ENCODE peak calls at places on chromosomes 1 and 21, in eight cellular contexts. L is cardiac fibroblast, X is fibroblast of lung, M is cardiac muscle cell, F is sigmoid colon, O is HFF-Myc, K is mammary epithelial cell, H is glutamatergic neuron. G is an unnamed sample.

GRCh38 chr1:58515794-58516401 is 30.6 kb downstream of the OMA1 start:
- DNase-seq in L (peak), X (peak), M (peak), F (peak), O (peak), K (peak), H (no peak), G (peak)

GRCh38 chr1:15736035-15736665 is at the start of gene SLC25A34:
- DNase-seq in L (no peak), X (no peak), M (no peak), F (no peak), O (no peak), K (no peak), H (no peak), G (no peak)

GRCh38 chr1:206797534-206798383 is 25.5 kb upstream of the IL10 start:
- DNase-seq in L (no peak), X (no peak), M (peak), F (no peak), O (no peak), K (no peak), H (peak), G (peak)

GRCh38 chr1:26747048-26747447 is 40.7 kb upstream of the PIGV start:
- DNase-seq in L (no peak), X (no peak), M (no peak), F (no peak), O (no peak), K (no peak), H (no peak), G (no peak)

GRCh38 chr1:207221934-207222351 is 99.5 kb upstream of the CD55 start:
- DNase-seq in L (peak), X (no peak), M (no peak), F (no peak), O (no peak), K (peak), H (no peak), G (peak)

GRCh38 chr1:1205769-1206375 is 520 bp downstream of the TNFRSF18 start:
- DNase-seq in L (no peak), X (no peak), M (no peak), F (no peak), O (no peak), K (no peak), H (peak), G (no peak)

GRCh38 chr1:94983343-94983742 is 56.4 kb upstream of the CNN3 start:
- DNase-seq in L (peak), X (peak), M (peak), F (peak), O (no peak), K (peak), H (no peak), G (no peak)

GRCh38 chr1:13748610-13749505 is 48.9 kb downstream of the PRDM2 start:
- DNase-seq in L (peak), X (peak), M (peak), F (peak), O (peak), K (peak), H (peak), G (peak)

GRCh38 chr1:174217787-174218574 is 58.7 kb downstream of the RABGAP1L start:
- DNase-seq in L (peak), X (peak), M (peak), F (no peak), O (peak), K (peak), H (no peak), G (peak)

GRCh38 chr1:3137111-3138100 is 68.4 kb downstream of the PRDM16 start:
- DNase-seq in L (no peak), X (no peak), M (no peak), F (no peak), O (no peak), K (no peak), H (no peak), G (no peak)

GRCh38 chr1:178941849-178942248 is 71.0 kb upstream of the ANGPTL1 start:
- DNase-seq in L (no peak), X (peak), M (no peak), F (no peak), O (no peak), K (no peak), H (no peak), G (no peak)

DNA sequence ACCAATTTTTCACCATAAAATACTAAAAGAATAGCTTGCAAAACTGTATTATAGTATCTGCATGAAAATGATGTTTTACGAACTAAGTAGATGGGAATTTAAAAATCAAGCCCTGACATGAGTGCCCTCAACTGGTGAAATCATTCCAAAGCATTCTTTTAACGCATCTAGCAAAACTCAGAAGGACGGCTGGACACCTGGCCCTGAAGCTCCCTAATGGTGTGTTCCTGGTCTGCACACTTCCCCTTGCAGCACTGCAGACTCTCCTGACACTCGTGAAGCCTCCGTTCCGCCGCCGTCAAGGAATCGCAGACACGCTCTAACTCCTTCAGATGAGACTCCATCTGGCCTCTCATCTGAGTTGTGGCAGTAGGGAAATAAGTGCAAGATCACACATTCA is 39.9 kb downstream of the ODF2L start:
- DNase-seq in L (peak), X (peak), M (peak), F (no peak), O (peak), K (no peak), H (no peak), G (peak)
- TF ChIP-seq CTCF in L (no peak), X (peak), M (peak), F (no peak), O (no peak), K (no peak), H (no peak), G (no peak)

DNA sequence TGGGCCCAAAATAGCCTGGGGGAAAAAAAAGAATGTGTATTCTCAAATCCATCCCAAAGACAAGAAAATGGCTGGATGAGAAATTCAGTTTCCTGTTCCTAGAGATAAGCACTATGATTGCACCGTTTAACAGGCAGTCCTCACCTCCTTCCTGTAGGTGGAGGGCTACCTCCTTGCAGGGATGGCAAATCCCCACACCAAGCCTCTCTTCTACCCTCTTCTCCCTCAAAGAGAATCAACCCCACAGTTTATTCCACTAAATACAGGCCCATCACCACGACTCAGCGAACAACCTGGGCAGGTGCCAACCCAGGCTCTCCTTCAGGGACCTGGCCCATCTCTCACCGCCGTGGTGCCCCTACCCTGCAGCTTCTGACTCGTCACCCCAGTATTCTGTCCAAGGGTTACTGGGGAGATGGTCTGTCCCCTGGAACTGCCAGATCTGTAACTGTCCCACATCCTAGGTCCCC is 3.4 kb upstream of the CHD5 start:
- DNase-seq in L (no peak), X (no peak), M (no peak), F (no peak), O (no peak), K (no peak), H (no peak), G (peak)
- TF ChIP-seq CTCF in L (peak), X (no peak), M (peak), F (no peak), O (peak), K (no peak), H (no peak), G (no peak)

GRCh38 chr1:160083968-160084770 is 2.8 kb downstream of the KCNJ9 start:
- DNase-seq in L (peak), X (peak), M (peak), F (peak), O (no peak), K (peak), H (peak), G (no peak)
- TF ChIP-seq CTCF in L (peak), X (peak), M (peak), F (peak), O (peak), K (peak), H (peak), G (peak)

DNA sequence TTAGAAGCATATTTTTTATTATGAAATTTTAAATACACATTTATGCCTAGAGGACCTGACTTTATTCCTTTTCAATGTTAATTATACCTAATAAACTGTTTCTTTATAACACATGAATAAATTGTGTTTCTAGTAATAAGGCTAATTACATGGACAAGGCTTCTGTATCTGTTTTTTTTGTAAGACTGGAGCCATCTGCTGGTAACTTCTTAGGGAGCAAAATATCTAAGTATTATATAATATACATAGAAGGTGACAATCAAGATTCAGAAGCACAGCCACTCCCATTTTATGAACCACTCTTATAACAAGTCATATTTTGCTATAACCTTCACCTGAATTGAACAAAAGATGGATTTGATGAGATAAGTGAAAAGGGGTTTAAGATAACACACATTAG is 84.2 kb downstream of the LBR start:
- DNase-seq in L (peak), X (peak), M (peak), F (no peak), O (no peak), K (no peak), H (no peak), G (peak)
- TF ChIP-seq CTCF in L (peak), X (peak), M (peak), F (no peak), O (peak), K (peak), H (no peak), G (peak)

DNA sequence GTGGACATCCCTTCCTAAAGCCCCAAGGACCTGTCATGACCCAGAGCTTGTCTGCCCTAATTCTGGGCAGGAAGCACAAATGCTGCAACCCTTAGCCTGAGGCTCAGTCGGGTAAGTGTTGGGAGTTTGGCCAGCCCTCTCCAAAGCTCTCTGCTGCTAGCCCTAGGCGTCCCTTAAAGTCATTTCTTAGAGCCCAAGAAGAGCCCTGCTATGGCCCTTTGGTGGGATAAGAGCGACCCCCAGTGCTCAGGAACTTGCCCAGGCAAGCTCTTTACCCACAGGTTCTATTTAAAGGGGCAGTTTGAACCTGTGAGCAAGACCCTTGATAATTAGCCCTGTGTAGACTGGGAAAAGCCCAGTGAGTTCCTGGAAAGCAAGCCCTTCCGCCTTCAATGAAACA is 356.8 kb downstream of the RRAGC start:
- DNase-seq in L (no peak), X (peak), M (peak), F (no peak), O (no peak), K (no peak), H (peak), G (peak)
- TF ChIP-seq CTCF in L (no peak), X (no peak), M (no peak), F (no peak), O (no peak), K (no peak), H (no peak), G (no peak)

DNA sequence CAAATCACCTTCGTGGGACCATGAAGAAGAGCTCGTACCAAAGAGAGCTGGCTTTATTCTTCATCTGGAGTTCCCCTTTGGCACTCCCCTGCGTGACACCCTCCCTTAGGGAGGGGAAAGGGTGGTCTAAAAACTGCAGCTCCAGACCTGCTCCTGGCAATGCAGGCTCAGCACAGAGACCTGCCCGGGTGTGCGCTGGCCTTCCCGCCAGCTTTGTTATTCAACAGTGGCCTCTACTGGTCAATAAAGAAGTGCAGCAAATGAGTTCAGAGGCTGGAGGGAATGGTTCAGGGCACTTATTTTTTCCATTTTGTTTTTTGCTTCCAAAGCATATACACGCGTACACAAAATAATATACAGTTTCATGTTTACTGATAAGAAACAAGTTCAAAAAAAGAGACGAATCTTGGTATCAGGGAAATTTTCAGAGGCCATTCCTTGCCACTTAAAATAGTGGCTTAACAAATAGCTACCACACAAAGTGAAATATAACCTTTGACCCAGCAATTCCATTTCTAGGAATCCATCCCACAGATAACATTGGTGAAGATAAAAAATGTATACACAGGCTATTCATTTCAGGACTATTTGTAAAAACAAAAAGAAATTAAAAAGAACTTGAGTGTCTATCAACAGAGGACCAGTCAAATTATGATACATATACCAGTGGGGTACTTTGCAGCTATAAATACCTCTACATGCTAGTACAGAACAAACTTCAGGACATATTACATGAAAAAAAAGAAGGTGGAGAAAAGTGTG is 8.2 kb downstream of the UBE2G2 start:
- DNase-seq in L (peak), X (peak), M (peak), F (no peak), O (no peak), K (peak), H (peak), G (peak)
- TF ChIP-seq CTCF in L (peak), X (peak), M (peak), F (peak), O (peak), K (peak), H (peak), G (peak)

GRCh38 chr1:8376358-8376840 is 58.5 kb downstream of the SLC45A1 start:
- DNase-seq in L (no peak), X (no peak), M (no peak), F (no peak), O (no peak), K (no peak), H (no peak), G (no peak)

GRCh38 chr1:8373547-8374270 is 55.8 kb downstream of the SLC45A1 start:
- DNase-seq in L (peak), X (peak), M (peak), F (peak), O (no peak), K (peak), H (no peak), G (peak)

GRCh38 chr1:8377382-8377928 is 59.5 kb downstream of the SLC45A1 start:
- DNase-seq in L (no peak), X (no peak), M (no peak), F (no peak), O (no peak), K (no peak), H (no peak), G (no peak)

GRCh38 chr1:8374356-8374755 is 56.4 kb downstream of the SLC45A1 start:
- DNase-seq in L (no peak), X (no peak), M (no peak), F (no peak), O (no peak), K (no peak), H (no peak), G (no peak)

DNA sequence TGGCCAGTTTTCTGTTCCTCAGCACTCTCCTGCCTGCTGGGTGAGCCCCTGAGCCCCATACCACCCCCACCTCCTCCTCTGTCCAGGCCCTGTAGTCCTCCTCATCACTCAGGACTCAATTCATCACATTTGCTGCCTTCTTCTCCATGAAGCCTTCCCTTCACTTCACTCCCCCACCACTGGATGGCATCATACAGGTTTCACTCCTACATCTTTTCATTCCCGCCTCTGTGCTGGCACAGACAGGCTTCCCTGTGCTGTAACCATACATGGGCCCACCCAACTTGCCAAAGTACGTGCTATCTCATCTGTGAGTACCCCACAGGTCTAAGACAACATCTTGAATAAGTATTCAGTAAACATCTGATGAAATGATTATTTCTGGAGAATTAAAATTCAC is 56.9 kb downstream of the SLC45A1 start:
- DNase-seq in L (peak), X (peak), M (peak), F (no peak), O (no peak), K (peak), H (no peak), G (peak)
- TF ChIP-seq CTCF in L (peak), X (peak), M (peak), F (no peak), O (peak), K (peak), H (peak), G (peak)

GRCh38 chr1:117059678-117060440 is at the start of gene TTF2:
- DNase-seq in L (peak), X (peak), M (peak), F (peak), O (peak), K (peak), H (peak), G (peak)
- TF ChIP-seq CTCF in L (no peak), X (peak), M (peak), F (no peak), O (peak), K (no peak), H (peak), G (no peak)

GRCh38 chr1:31214316-31215082 is 25.2 kb downstream of the NKAIN1 start:
- DNase-seq in L (no peak), X (no peak), M (no peak), F (no peak), O (no peak), K (no peak), H (no peak), G (no peak)
- TF ChIP-seq CTCF in L (no peak), X (no peak), M (no peak), F (no peak), O (peak), K (no peak), H (no peak), G (no peak)

DNA sequence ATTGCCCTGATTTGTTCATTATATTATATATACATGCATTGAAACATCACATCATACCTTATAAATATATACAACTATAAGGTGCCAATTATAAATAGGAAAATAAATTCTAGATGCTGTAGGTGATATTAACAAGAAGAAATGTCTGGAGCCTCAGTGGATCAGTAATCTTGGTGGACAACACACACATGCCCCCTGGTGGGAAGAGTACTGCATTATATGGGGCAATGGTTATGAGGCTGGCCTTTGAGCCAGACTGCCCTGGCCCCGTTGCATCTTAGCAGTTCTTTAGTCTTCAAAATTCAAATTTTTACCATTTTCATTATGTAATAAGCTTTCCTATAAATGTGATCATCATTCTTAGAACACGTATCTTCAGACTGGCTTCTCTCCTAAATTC is 335.0 kb upstream of the GREM2 start:
- DNase-seq in L (peak), X (peak), M (peak), F (no peak), O (peak), K (no peak), H (peak), G (peak)
- TF ChIP-seq CTCF in L (peak), X (peak), M (peak), F (no peak), O (peak), K (no peak), H (peak), G (peak)

G was measured in MCF 10A.